ENCODE peak calls at places on chromosomes 12 and 14, in ten cellular contexts. N, M, U, E, O, S, X, W, Q and I are unnamed samples.

GRCh38 chr12:98440165-98440581 is 75.2 kb upstream of the TMPO start:
- DNase-seq in X (no peak), U (no peak), W (no peak), O (no peak), E (no peak), S (no peak), N (no peak), M (no peak), Q (no peak), I (peak)

GRCh38 chr14:23727566-23728335 is 91.6 kb downstream of the DHRS2 start:
- DNase-seq in O (no peak), M (no peak), S (peak), U (no peak), E (no peak), X (peak), W (peak), N (no peak), Q (peak), I (peak)

GRCh38 chr12:31682136-31682962 is 22.9 kb downstream of the ETFBKMT start:
- DNase-seq in N (peak), M (peak), U (no peak), W (peak), O (peak), E (peak), Q (peak), X (peak), S (peak), I (peak)

GRCh38 chr12:79378496-79378895 is 312.3 kb downstream of the PAWR start:
- DNase-seq in W (no peak), U (no peak), M (no peak), O (no peak), N (no peak), S (no peak), X (no peak), Q (no peak), E (no peak), I (peak)

GRCh38 chr12:76085159-76085868 is 829 bp upstream of the NAP1L1 start:
- DNase-seq in U (no peak), N (peak), O (peak), S (peak), Q (peak), E (no peak), M (peak), X (peak), W (no peak), I (peak)

GRCh38 chr14:78863143-78863542 is 693.0 kb downstream of the NRXN3 start:
- DNase-seq in S (peak), U (no peak), Q (peak), M (no peak), X (no peak), N (no peak), E (no peak), O (no peak), W (no peak), I (peak)

GRCh38 chr14:89129570-89129969 is 287.5 kb downstream of the FOXN3 start:
- DNase-seq in X (no peak), U (no peak), O (no peak), M (no peak), Q (no peak), S (no peak), N (no peak), E (no peak), W (no peak), I (no peak)

GRCh38 chr14:100281286-100282082 is 24.8 kb downstream of the SLC25A29 start:
- DNase-seq in E (no peak), O (no peak), M (no peak), W (no peak), N (no peak), S (no peak), X (no peak), U (no peak), Q (no peak), I (no peak)

GRCh38 chr12:52096332-52097044 is 17.0 kb downstream of the SMIM41 start:
- DNase-seq in N (no peak), U (no peak), Q (no peak), S (no peak), E (no peak), M (no peak), X (no peak), O (no peak), W (no peak), I (no peak)

GRCh38 chr14:69573841-69574265 is 818 bp downstream of the CCDC177 start:
- DNase-seq in N (no peak), O (no peak), E (peak), Q (no peak), U (no peak), W (no peak), X (peak), M (no peak), S (no peak), I (no peak)

GRCh38 chr12:26290560-26290959 is 95.2 kb downstream of the SSPN start:
- DNase-seq in U (no peak), E (no peak), W (no peak), O (no peak), X (no peak), N (no peak), M (no peak), Q (no peak), S (no peak), I (no peak)

GRCh38 chr14:55328317-55328716 is 57.1 kb downstream of the FBXO34 start:
- DNase-seq in X (no peak), S (no peak), W (no peak), M (no peak), U (no peak), E (no peak), Q (no peak), O (no peak), N (no peak), I (peak)

GRCh38 chr12:106897082-106897481 is 58.6 kb upstream of the TMEM263 start:
- DNase-seq in O (no peak), U (no peak), W (no peak), X (no peak), S (no peak), M (no peak), Q (peak), E (no peak), N (no peak), I (no peak)

GRCh38 chr12:24088751-24089150 is 139.3 kb upstream of the SOX5 start:
- DNase-seq in E (no peak), N (no peak), U (no peak), W (no peak), Q (no peak), S (no peak), X (no peak), O (no peak), M (no peak), I (no peak)

GRCh38 chr12:122887817-122888212 is 8.1 kb downstream of the VPS37B start:
- DNase-seq in N (no peak), U (no peak), O (no peak), M (no peak), E (no peak), X (no peak), Q (no peak), W (no peak), S (no peak), I (no peak)

GRCh38 chr12:13864081-13864673 is 117.2 kb downstream of the GRIN2B start:
- DNase-seq in N (peak), M (peak), W (peak), E (peak), Q (peak), O (peak), S (peak), U (no peak), X (peak), I (peak)

GRCh38 chr14:102979406-102979805 is 56.9 kb downstream of the AMN start:
- DNase-seq in E (no peak), Q (no peak), O (no peak), X (no peak), S (no peak), N (no peak), M (no peak), W (no peak), U (no peak), I (no peak)

GRCh38 chr12:178715-179109 is 35.2 kb downstream of the SLC6A12 start:
- DNase-seq in X (no peak), S (no peak), W (no peak), M (no peak), U (no peak), Q (no peak), O (no peak), N (no peak), E (no peak), I (no peak)

GRCh38 chr14:104722938-104723650 is 935 bp upstream of the ADSS1 start:
- DNase-seq in E (no peak), X (no peak), W (no peak), M (no peak), S (no peak), O (no peak), Q (no peak), U (no peak), N (no peak), I (no peak)

GRCh38 chr14:94048676-94049624 is 22.8 kb downstream of the OTUB2 start:
- DNase-seq in W (no peak), X (peak), S (no peak), U (no peak), E (peak), M (no peak), O (no peak), Q (no peak), N (no peak), I (no peak)

GRCh38 chr14:105023791-105024480 is 3.1 kb upstream of the CDCA4 start:
- DNase-seq in Q (peak), M (no peak), X (no peak), N (no peak), E (no peak), S (no peak), W (no peak), U (no peak), O (no peak), I (peak)

GRCh38 chr14:21059842-21060589 is 2.4 kb downstream of the RNASE8 start:
- DNase-seq in S (no peak), X (no peak), E (no peak), M (no peak), O (no peak), Q (no peak), W (no peak), U (no peak), N (no peak), I (peak)